ENCODE peak calls at places on chromosomes 4 and X, in ten cellular contexts. T, G, L, D, P, X, O, B, N and A are unnamed samples.

GRCh38 chr4:141195095-141195707 is 25.5 kb upstream of the ZNF330 start:
- DNase-seq in T (no peak), G (no peak), L (no peak), D (no peak), P (no peak), X (no peak), O (no peak), B (no peak), N (no peak), A (no peak)

GRCh38 chr4:70768301-70768948 is 46.7 kb downstream of the RUFY3 start:
- DNase-seq in T (no peak), G (no peak), L (no peak), D (no peak), P (peak), X (peak), O (no peak), B (no peak), N (no peak), A (no peak)

GRCh38 chr4:169305651-169306050 is 34.9 kb upstream of the SH3RF1 start:
- DNase-seq in T (no peak), G (no peak), L (no peak), D (peak), P (peak), X (peak), O (no peak), B (no peak), N (no peak), A (no peak)

GRCh38 chrX:118872102-118872566 is 48.5 kb downstream of the ZCCHC12 start:
- DNase-seq in T (peak), G (no peak), L (no peak), D (no peak), P (no peak), X (no peak), O (no peak), B (no peak), N (no peak), A (no peak)

GRCh38 chrX:101462892-101463291 is 22.4 kb upstream of the ARMCX4 start:
- DNase-seq in T (no peak), G (peak), L (no peak), D (peak), P (peak), X (peak), O (no peak), B (no peak), N (no peak), A (no peak)

GRCh38 chr4:83535945-83536648 is at the start of gene GPAT3:
- DNase-seq in T (peak), G (no peak), L (peak), D (peak), P (peak), X (no peak), O (peak), B (peak), N (peak), A (peak)

GRCh38 chr4:94566420-94566819 is 114.7 kb downstream of the PDLIM5 start:
- DNase-seq in T (no peak), G (no peak), L (no peak), D (no peak), P (no peak), X (no peak), O (no peak), B (no peak), N (no peak), A (no peak)

GRCh38 chr4:102687982-102688433 is 72.8 kb downstream of the MANBA start:
- DNase-seq in T (no peak), G (no peak), L (no peak), D (peak), P (no peak), X (no peak), O (no peak), B (peak), N (no peak), A (no peak)

GRCh38 chr4:38671594-38671943 is 7.6 kb downstream of the KLF3 start:
- DNase-seq in T (no peak), G (no peak), L (no peak), D (no peak), P (no peak), X (no peak), O (no peak), B (no peak), N (no peak), A (no peak)

GRCh38 chr4:165461176-165461835 is 82.5 kb downstream of the CPE start:
- DNase-seq in T (no peak), G (peak), L (no peak), D (peak), P (peak), X (peak), O (no peak), B (no peak), N (no peak), A (no peak)

GRCh38 chrX:42524374-42524773 is 253.6 kb downstream of the PPP1R2C start:
- DNase-seq in T (no peak), G (no peak), L (no peak), D (peak), P (peak), X (peak), O (no peak), B (no peak), N (no peak), A (no peak)

GRCh38 chr4:173189117-173189693 is 20.6 kb downstream of the GALNT7 start:
- DNase-seq in T (no peak), G (peak), L (no peak), D (peak), P (peak), X (peak), O (no peak), B (no peak), N (no peak), A (no peak)

GRCh38 chr4:61575796-61576195 is 375.7 kb downstream of the ADGRL3 start:
- DNase-seq in T (no peak), G (no peak), L (no peak), D (no peak), P (no peak), X (no peak), O (no peak), B (no peak), N (no peak), A (no peak)

GRCh38 chr4:129239088-129239487 is 143.1 kb downstream of the C4orf33 start:
- DNase-seq in T (peak), G (peak), L (no peak), D (peak), P (peak), X (no peak), O (no peak), B (no peak), N (no peak), A (no peak)

GRCh38 chrX:2766921-2767320 is 15.1 kb downstream of the XG start:
- DNase-seq in T (no peak), G (peak), L (no peak), D (peak), P (no peak), X (no peak), O (no peak), B (no peak), N (no peak), A (no peak)

GRCh38 chrX:67555578-67556203 is 11.9 kb downstream of the AR start:
- DNase-seq in T (peak), G (peak), L (no peak), D (peak), P (peak), X (peak), O (no peak), B (no peak), N (peak), A (no peak)

GRCh38 chrX:153740631-153741222 is 16.1 kb downstream of the ABCD1 start:
- DNase-seq in T (no peak), G (no peak), L (no peak), D (no peak), P (no peak), X (no peak), O (no peak), B (no peak), N (no peak), A (no peak)

GRCh38 chrX:153741446-153741845 is 16.8 kb downstream of the ABCD1 start:
- DNase-seq in T (no peak), G (no peak), L (no peak), D (no peak), P (no peak), X (no peak), O (no peak), B (peak), N (no peak), A (no peak)

GRCh38 chrX:153739754-153740486 is 15.3 kb downstream of the ABCD1 start:
- DNase-seq in T (no peak), G (no peak), L (no peak), D (no peak), P (no peak), X (no peak), O (no peak), B (no peak), N (no peak), A (no peak)

GRCh38 chrX:153746359-153746758 is 17.7 kb upstream of the PLXNB3 start:
- DNase-seq in T (no peak), G (no peak), L (no peak), D (no peak), P (no peak), X (no peak), O (no peak), B (no peak), N (no peak), A (no peak)

DNA sequence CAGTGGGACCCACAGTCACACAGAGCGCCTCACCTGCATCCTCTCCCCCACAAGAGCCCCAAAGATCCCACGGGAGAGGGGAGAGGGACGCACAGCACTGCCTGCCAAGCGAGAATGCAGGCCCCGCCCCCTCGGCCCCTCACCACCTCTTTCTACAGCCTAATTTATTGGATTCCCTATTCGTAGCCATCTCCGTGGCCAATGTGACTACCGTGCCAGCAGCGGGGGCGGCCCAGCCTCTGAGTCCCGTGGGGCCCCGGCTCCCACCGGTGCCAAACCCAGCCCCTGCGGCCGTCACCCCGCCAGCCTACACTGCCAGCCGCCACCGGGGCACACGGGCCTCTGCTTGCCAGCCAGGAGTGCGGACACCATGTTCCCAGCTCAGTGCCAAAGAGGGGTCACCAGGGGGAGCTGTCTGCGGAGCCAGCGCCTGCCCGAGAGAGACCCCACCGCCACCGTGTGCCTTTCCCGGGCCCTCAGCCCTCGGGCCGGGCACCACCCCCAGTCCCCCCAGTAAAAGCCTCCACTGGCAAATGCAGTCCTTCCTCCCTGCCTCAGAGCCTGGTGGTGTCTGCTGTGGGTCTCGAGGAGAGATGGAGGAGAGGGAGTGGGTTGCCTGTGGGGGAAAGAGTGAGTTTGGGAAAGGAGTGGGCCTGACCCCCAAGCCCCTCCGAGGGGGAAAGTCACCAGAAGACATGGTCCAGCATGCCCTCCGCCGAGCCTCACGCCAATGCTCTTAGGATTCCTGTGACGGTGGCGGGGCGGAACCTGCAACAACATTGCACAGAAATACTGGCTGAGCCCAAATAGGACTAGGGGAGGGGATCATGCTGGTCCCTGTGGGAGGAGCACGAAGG is 19.6 kb upstream of the PLXNB3 start:
- DNase-seq in T (peak), G (no peak), L (peak), D (no peak), P (no peak), X (no peak), O (no peak), B (peak), N (peak), A (no peak)
- TF ChIP-seq CTCF in T (no peak), G (peak), L (peak), D (peak), P (peak), X (no peak), O (peak), B (no peak), N (no peak), A (no peak)

GRCh38 chr4:73895201-73896177 is 26.3 kb downstream of the CXCL1 start:
- DNase-seq in T (no peak), G (peak), L (no peak), D (peak), P (no peak), X (peak), O (no peak), B (no peak), N (no peak), A (no peak)

GRCh38 chr4:73894021-73894420 is 24.8 kb downstream of the CXCL1 start:
- DNase-seq in T (no peak), G (no peak), L (no peak), D (peak), P (no peak), X (no peak), O (no peak), B (no peak), N (no peak), A (no peak)

GRCh38 chr4:73892966-73893365 is 23.8 kb downstream of the CXCL1 start:
- DNase-seq in T (no peak), G (no peak), L (no peak), D (no peak), P (no peak), X (no peak), O (no peak), B (no peak), N (no peak), A (no peak)

GRCh38 chr4:73891739-73892405 is 22.7 kb downstream of the CXCL1 start:
- DNase-seq in T (no peak), G (peak), L (no peak), D (peak), P (peak), X (peak), O (no peak), B (no peak), N (no peak), A (no peak)

DNA sequence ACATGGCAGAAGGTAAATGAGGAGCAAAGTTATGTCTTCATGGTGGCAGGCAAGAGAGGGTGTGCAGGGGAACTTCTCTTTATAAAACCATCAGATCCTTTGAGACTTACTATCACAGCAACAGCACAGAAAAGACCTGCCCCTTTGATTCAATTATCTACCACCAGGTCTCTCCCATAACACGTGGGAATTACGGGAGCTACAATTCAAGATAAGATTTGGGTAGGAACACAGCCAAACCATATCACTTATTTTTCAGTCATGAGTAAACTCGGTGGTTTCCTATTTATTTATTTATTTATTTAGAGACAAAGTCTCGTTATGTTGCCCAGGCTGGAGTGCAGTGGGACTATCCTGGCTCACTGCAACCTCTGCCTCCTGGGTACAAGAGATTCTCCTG is 22.1 kb downstream of the CXCL1 start:
- DNase-seq in T (no peak), G (no peak), L (no peak), D (no peak), P (no peak), X (peak), O (no peak), B (no peak), N (no peak), A (no peak)
- TF ChIP-seq CTCF in T (no peak), G (no peak), L (no peak), D (no peak), P (no peak), X (no peak), O (no peak), B (no peak), N (no peak), A (no peak)

GRCh38 chr4:78774395-78774794 is 1.8 kb upstream of the BMP2K start:
- DNase-seq in T (no peak), G (no peak), L (no peak), D (no peak), P (no peak), X (no peak), O (no peak), B (no peak), N (no peak), A (no peak)
- TF ChIP-seq CTCF in T (no peak), G (no peak), L (no peak), D (no peak), P (no peak), X (no peak), O (no peak), B (no peak), N (no peak), A (no peak)

GRCh38 chrX:9644335-9644734 is 121.3 kb downstream of the GPR143 start:
- DNase-seq in T (no peak), G (no peak), L (no peak), D (no peak), P (no peak), X (no peak), O (no peak), B (no peak), N (no peak), A (no peak)
- TF ChIP-seq CTCF in T (no peak), G (no peak), L (no peak), D (no peak), P (no peak), X (no peak), O (no peak), B (no peak), N (no peak), A (no peak)